ENCODE peak calls at places on chromosomes 2 and 18, in ten cellular contexts. I is cardiac fibroblast; X is omental fat pad; N is activated CD8-positive, alpha-beta T cell treated with anti-CD3 and anti-CD28 coated beads for 36 hours; Z is ELR; E is H54; T is stimulated activated CD4-positive, alpha-beta T cell treated with anti-CD3 and anti-CD28 coated beads, Interleukin-12 subunit alpha, Interleukin-12 subunit beta, amount 100 ng/mL, for 48 hours; K is NCI-H1417; P is right cardiac atrium; A is CD4-positive, CD25-positive, alpha-beta regulatory T cell. U is an unnamed sample.

GRCh38 chr18:7598167-7599062 is 31.3 kb downstream of the PTPRM start:
- DNase-seq in I (peak; percentile 86), X (no peak), N (no peak), Z (no peak), E (no peak), T (no peak), K (no peak), P (no peak), A (no peak), U (no peak)

GRCh38 chr18:25134858-25135257 is 217.1 kb downstream of the ZNF521 start:
- DNase-seq in I (no peak), X (no peak), N (no peak), Z (no peak), E (no peak), T (no peak), K (no peak), P (no peak), A (no peak), U (no peak)

GRCh38 chr2:100403722-100404121 is 13.7 kb downstream of the CHST10 start:
- DNase-seq in I (no peak), X (no peak), N (no peak), Z (no peak), E (no peak), T (no peak), K (no peak), P (no peak), A (no peak), U (no peak)

GRCh38 chr2:227117852-227118251 is 46.2 kb downstream of the COL4A4 start:
- DNase-seq in I (no peak), X (no peak), N (no peak), Z (no peak), E (no peak), T (no peak), K (no peak), P (no peak), A (no peak), U (no peak)

GRCh38 chr18:46283895-46284295 is 179.7 kb downstream of the HAUS1 start:
- DNase-seq in I (no peak), X (no peak), N (no peak), Z (no peak), E (no peak), T (no peak), K (no peak), P (no peak), A (no peak), U (no peak)

GRCh38 chr2:18045230-18045629 is 166.8 kb downstream of the KCNS3 start:
- DNase-seq in I (no peak), X (no peak), N (no peak), Z (no peak), E (no peak), T (no peak), K (no peak), P (no peak), A (no peak), U (no peak)

GRCh38 chr2:170723446-170723958 is 8.4 kb downstream of the SP5 start:
- DNase-seq in I (no peak), X (no peak), N (no peak), Z (no peak), E (no peak), T (no peak), K (no peak), P (no peak), A (no peak), U (no peak)

GRCh38 chr2:57828221-57828620 is 218.4 kb upstream of the VRK2 start:
- DNase-seq in I (no peak), X (no peak), N (no peak), Z (no peak), E (no peak), T (no peak), K (no peak), P (no peak), A (no peak), U (no peak)

GRCh38 chr2:37851828-37852584 is 73.1 kb upstream of the RMDN2 start:
- DNase-seq in I (no peak), X (no peak), N (no peak), Z (no peak), E (no peak), T (no peak), K (no peak), P (no peak), A (peak; percentile 24), U (no peak)

U was measured in CD4-positive, alpha-beta memory T cell.